ENCODE peak calls at places on chromosomes 7 and 10, in seven cellular contexts. B is HCT116, P is PC-3, O is GM23248, Z is GM23338, N is MM.1S, K is neural progenitor cell. J is an unnamed sample.

GRCh38 chr10:95430231-95430951 is 130.8 kb downstream of the SORBS1 start:
- DNase-seq in B (peak; percentile 23), P (peak; percentile 75), O (peak; percentile 71), Z (peak; percentile 82), N (peak; percentile 84), K (peak; percentile 80), J (peak; percentile 80)

GRCh38 chr10:22320591-22321155 is at the start of gene BMI1:
- DNase-seq in B (no peak), P (peak; percentile 77), O (peak; percentile 90), Z (peak; percentile 68), N (peak; percentile 72), K (peak; percentile 90), J (peak; percentile 90)

GRCh38 chr10:77899690-77900089 is 26.9 kb downstream of the DLG5 start:
- DNase-seq in B (no peak), P (no peak), O (no peak), Z (no peak), N (no peak), K (no peak), J (no peak)

GRCh38 chr10:35152992-35153391 is 26.3 kb downstream of the CREM start:
- DNase-seq in B (no peak), P (no peak), O (no peak), Z (no peak), N (no peak), K (no peak), J (no peak)

GRCh38 chr10:44974628-44975431 is 3.8 kb downstream of the DEPP1 start:
- DNase-seq in B (peak; percentile 13), P (peak; percentile 74), O (peak; percentile 82), Z (peak; percentile 75), N (peak; percentile 45), K (peak; percentile 79), J (peak; percentile 83)

GRCh38 chr7:77184990-77185389 is 14.6 kb downstream of the FGL2 start:
- DNase-seq in B (no peak), P (no peak), O (peak; percentile 53), Z (no peak), N (no peak), K (no peak), J (no peak)

GRCh38 chr7:99440195-99440594 is 1.5 kb downstream of the CPSF4 start:
- DNase-seq in B (no peak), P (no peak), O (peak; percentile 42), Z (peak; percentile 19), N (no peak), K (no peak), J (no peak)

GRCh38 chr7:95264225-95264927 is 60.0 kb downstream of the PON1 start:
- DNase-seq in B (no peak), P (peak; percentile 79), O (no peak), Z (no peak), N (no peak), K (no peak), J (no peak)

GRCh38 chr10:97975598-97975997 is 54.8 kb downstream of the CRTAC1 start:
- DNase-seq in B (no peak), P (no peak), O (no peak), Z (peak; percentile 23), N (no peak), K (no peak), J (no peak)

GRCh38 chr7:75995052-75995471 is 667 bp upstream of the TMEM120A start:
- DNase-seq in B (no peak), P (no peak), O (no peak), Z (no peak), N (no peak), K (peak; percentile 21), J (no peak)

GRCh38 chr10:21895932-21896331 is 107.6 kb downstream of the DNAJC1 start:
- DNase-seq in B (no peak), P (no peak), O (no peak), Z (no peak), N (no peak), K (no peak), J (no peak)

GRCh38 chr10:28663576-28664368 is 13.5 kb upstream of the BAMBI start:
- DNase-seq in B (peak; percentile 66), P (peak; percentile 86), O (peak; percentile 91), Z (peak; percentile 91), N (peak; percentile 81), K (peak; percentile 91), J (peak; percentile 93)

GRCh38 chr7:21500117-21500516 is 42.7 kb upstream of the DNAH11 start:
- DNase-seq in B (no peak), P (no peak), O (no peak), Z (no peak), N (no peak), K (no peak), J (no peak)

GRCh38 chr10:132946806-132947530 is 4.6 kb upstream of the CFAP46 start:
- DNase-seq in B (no peak), P (no peak), O (no peak), Z (no peak), N (no peak), K (no peak), J (no peak)

GRCh38 chr10:106555599-106555998 is 608.9 kb downstream of the SORCS1 start:
- DNase-seq in B (no peak), P (peak; percentile 32), O (no peak), Z (peak; percentile 39), N (no peak), K (peak; percentile 20), J (no peak)

GRCh38 chr7:32078824-32079223 is 8.6 kb upstream of the PDE1C start:
- DNase-seq in B (no peak), P (peak; percentile 72), O (no peak), Z (no peak), N (no peak), K (no peak), J (no peak)

GRCh38 chr7:92025260-92025659 is 84.6 kb downstream of the AKAP9 start:
- DNase-seq in B (no peak), P (peak; percentile 89), O (peak; percentile 85), Z (no peak), N (no peak), K (no peak), J (no peak)

GRCh38 chr10:16923726-16924125 is 106.5 kb upstream of the RSU1 start:
- DNase-seq in B (no peak), P (no peak), O (no peak), Z (no peak), N (no peak), K (no peak), J (no peak)

GRCh38 chr10:8705415-8705814 is 650.9 kb downstream of the GATA3 start:
- DNase-seq in B (no peak), P (peak; percentile 6), O (no peak), Z (no peak), N (no peak), K (no peak), J (no peak)

GRCh38 chr10:125555267-125555666 is 127.7 kb downstream of the TEX36 start:
- DNase-seq in B (no peak), P (no peak), O (no peak), Z (no peak), N (no peak), K (no peak), J (no peak)

GRCh38 chr10:124825702-124826101 is 24.1 kb downstream of the ABRAXAS2 start:
- DNase-seq in B (no peak), P (no peak), O (no peak), Z (no peak), N (no peak), K (no peak), J (no peak)

GRCh38 chr7:142485617-142486226 is 227.9 kb upstream of the PRSS58 start:
- DNase-seq in B (no peak), P (no peak), O (no peak), Z (peak; percentile 58), N (peak; percentile 56), K (peak; percentile 28), J (no peak)

GRCh38 chr7:18504965-18505364 is 9.4 kb downstream of the HDAC9 start:
- DNase-seq in B (no peak), P (no peak), O (no peak), Z (no peak), N (no peak), K (peak; percentile 31), J (no peak)

DNA sequence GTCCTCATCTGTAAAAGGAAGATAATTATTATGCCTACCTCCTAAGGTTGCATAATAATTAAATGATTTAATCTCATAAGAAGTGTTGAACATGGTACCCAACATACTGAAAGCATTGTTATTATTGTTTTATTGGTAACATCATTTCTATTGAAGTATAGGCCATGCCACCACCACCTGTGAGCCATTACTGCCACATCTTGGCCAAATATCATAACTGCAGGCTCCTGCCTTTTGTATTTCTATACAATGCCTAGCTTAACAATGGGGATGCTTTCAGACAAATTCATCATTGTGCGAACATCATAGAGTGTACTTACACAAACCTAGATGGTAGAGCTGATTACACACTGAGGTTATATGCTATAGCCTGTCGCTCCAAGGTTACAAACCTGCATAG is 61.1 kb upstream of the NPSR1 start:
- DNase-seq in B (peak; percentile 13), P (peak; percentile 46), O (peak; percentile 41), Z (peak; percentile 52), N (peak; percentile 24), K (peak; percentile 20), J (no peak)
- TF ChIP-seq EZH2 in B (no peak), P (no peak), O (no peak), Z (no peak), N (no peak), K (no peak), J (no peak)

GRCh38 chr7:84228526-84228925 is 33.9 kb upstream of the SEMA3A start:
- DNase-seq in B (no peak), P (no peak), O (no peak), Z (peak; percentile 90), N (no peak), K (peak; percentile 78), J (no peak)
- TF ChIP-seq EZH2phosphoT487 in B (no peak), P (no peak), O (no peak), Z (no peak), N (no peak), K (peak; percentile 56), J (no peak)

DNA sequence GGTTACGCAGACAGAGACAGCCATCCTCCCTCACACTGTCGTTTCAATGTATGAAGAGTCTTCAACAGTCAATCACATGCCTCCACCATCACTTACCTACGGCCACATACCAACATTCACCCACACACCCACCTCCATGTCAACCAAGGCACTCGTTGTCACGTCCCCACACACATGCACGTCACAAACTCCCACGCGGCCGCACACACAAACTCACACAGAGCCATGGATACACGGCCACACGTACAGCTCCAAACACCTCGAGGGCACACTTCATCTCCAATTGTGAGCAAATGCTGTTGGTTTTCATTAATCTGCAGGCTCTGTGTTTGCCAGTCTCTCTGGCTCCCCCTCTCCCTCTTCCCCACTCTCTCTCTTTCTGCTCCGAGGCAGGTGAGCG is 54.0 kb upstream of the SLF2 start:
- DNase-seq in B (no peak), P (no peak), O (no peak), Z (no peak), N (no peak), K (no peak), J (no peak)
- TF ChIP-seq EZH2 in B (no peak), P (no peak), O (no peak), Z (no peak), N (no peak), K (no peak), J (no peak)

GRCh38 chr10:102394801-102395676 is 466 bp upstream of the NFKB2 start:
- DNase-seq in B (peak; percentile 72), P (peak; percentile 87), O (peak; percentile 92), Z (peak; percentile 95), N (peak; percentile 91), K (peak; percentile 94), J (peak; percentile 96)

GRCh38 chr10:102392306-102392705 is 3.2 kb upstream of the NFKB2 start:
- DNase-seq in B (no peak), P (no peak), O (no peak), Z (no peak), N (no peak), K (no peak), J (no peak)

GRCh38 chr10:102395677-102396197 is at the start of gene NFKB2:
- DNase-seq in B (no peak), P (no peak), O (peak; percentile 70), Z (no peak), N (peak; percentile 35), K (no peak), J (peak; percentile 70)

GRCh38 chr10:102394079-102394800 is 1.3 kb upstream of the NFKB2 start:
- DNase-seq in B (peak; percentile 95), P (peak; percentile 87), O (peak; percentile 96), Z (peak; percentile 96), N (peak; percentile 98), K (peak; percentile 95), J (peak; percentile 97)

GRCh38 chr10:102393411-102394078 is 2.0 kb upstream of the NFKB2 start:
- DNase-seq in B (no peak), P (no peak), O (no peak), Z (peak; percentile 93), N (no peak), K (peak; percentile 46), J (no peak)
- TF ChIP-seq EZH2phosphoT487 in B (no peak), P (no peak), O (no peak), Z (no peak), N (no peak), K (no peak), J (no peak)

J was measured in hepatocyte.